ENCODE peak calls at places on chromosomes 12 and 14, in ten cellular contexts. O, S, N, C, I, X, K, P, V and Q are unnamed samples. For H3K9me3, the result is how much of the 10 kb centered on the place peaks cover.

GRCh38 chr14:61331992-61332657 is 10.7 kb downstream of the PRKCH start:
- DNase-seq in I (peak), K (no peak), N (no peak), P (no peak), X (no peak), S (no peak), V (no peak), O (no peak), C (no peak), Q (no peak)

GRCh38 chr12:12474931-12475485 is 87.7 kb downstream of the DUSP16 start:
- DNase-seq in C (no peak), P (no peak), O (no peak), X (peak), I (no peak), N (peak), V (no peak), S (no peak), K (peak), Q (no peak)

GRCh38 chr12:122090759-122091535 is 12.4 kb downstream of the MLXIP start:
- DNase-seq in S (no peak), K (no peak), X (no peak), N (peak), I (no peak), P (no peak), C (no peak), O (no peak), V (no peak), Q (no peak)

GRCh38 chr12:104602901-104603300 is 146.2 kb downstream of the CHST11 start:
- DNase-seq in P (no peak), V (no peak), N (no peak), I (no peak), X (no peak), S (no peak), O (no peak), C (no peak), K (no peak), Q (no peak)

GRCh38 chr12:120468846-120469449 is 600 bp downstream of the SRSF9 start:
- DNase-seq in S (peak), I (peak), V (no peak), C (no peak), X (peak), N (peak), O (peak), K (peak), P (peak), Q (no peak)

GRCh38 chr12:47885012-47885501 is 19.7 kb downstream of the VDR start:
- DNase-seq in P (no peak), O (no peak), V (no peak), S (no peak), K (no peak), N (no peak), C (no peak), I (no peak), X (no peak), Q (no peak)

GRCh38 chr14:91464615-91465205 is 45.4 kb downstream of the PPP4R3A start:
- DNase-seq in V (no peak), P (no peak), C (no peak), N (no peak), X (no peak), I (peak), K (no peak), S (no peak), O (no peak), Q (no peak)

GRCh38 chr14:64707661-64708060 is 3.4 kb downstream of the PLEKHG3 start:
- DNase-seq in V (no peak), N (peak), P (no peak), I (no peak), X (no peak), O (no peak), K (no peak), S (peak), C (no peak), Q (no peak)

GRCh38 chr12:14828896-14829295 is 14.4 kb downstream of the ART4 start:
- DNase-seq in P (no peak), I (peak), O (no peak), X (no peak), C (no peak), S (no peak), V (peak), N (peak), K (no peak), Q (peak)

GRCh38 chr12:58176296-58176869 is 235.0 kb downstream of the ATP23 start:
- DNase-seq in I (peak), P (no peak), V (peak), O (no peak), S (no peak), C (peak), N (peak), X (no peak), K (peak), Q (no peak)

GRCh38 chr12:2124466-2125023 is 71.8 kb downstream of the CACNA1C start:
- DNase-seq in P (no peak), X (no peak), O (no peak), I (no peak), K (no peak), V (no peak), N (no peak), S (no peak), C (no peak), Q (no peak)

GRCh38 chr12:62854024-62854423 is 80.9 kb downstream of the PPM1H start:
- DNase-seq in C (no peak), I (no peak), K (no peak), V (no peak), X (no peak), P (no peak), S (no peak), N (no peak), O (no peak), Q (no peak)

GRCh38 chr14:90491221-90491867 is 94.5 kb downstream of the CALM1 start:
- DNase-seq in P (peak), I (peak), V (no peak), S (peak), N (peak), O (peak), K (no peak), X (no peak), C (no peak), Q (no peak)

GRCh38 chr12:91781114-91781513 is 364.5 kb downstream of the BTG1 start:
- DNase-seq in S (no peak), I (no peak), O (no peak), V (peak), N (peak), X (no peak), P (no peak), C (no peak), K (no peak), Q (no peak)

GRCh38 chr12:125983094-125983783 is 918.0 kb downstream of the AACS start:
- DNase-seq in N (no peak), I (peak), S (peak), K (peak), V (peak), X (no peak), P (no peak), O (peak), C (no peak), Q (no peak)

GRCh38 chr14:92759300-92759678 is 10.9 kb upstream of the LGMN start:
- DNase-seq in O (no peak), N (peak), S (no peak), I (peak), X (no peak), C (peak), K (peak), V (peak), P (no peak), Q (peak)

GRCh38 chr14:68715032-68715924 is 77.6 kb downstream of the ZFP36L1 start:
- DNase-seq in O (no peak), N (peak), I (no peak), S (no peak), X (no peak), C (no peak), P (no peak), V (no peak), K (no peak), Q (no peak)

GRCh38 chr14:25042362-25043299 is 7.3 kb downstream of the STXBP6 start:
- DNase-seq in C (no peak), O (no peak), V (peak), S (peak), N (peak), I (peak), P (no peak), X (no peak), K (peak), Q (no peak)

GRCh38 chr14:65219353-65219752 is 117.0 kb upstream of the MAX start:
- DNase-seq in V (no peak), P (no peak), I (no peak), X (no peak), S (no peak), N (no peak), K (no peak), O (no peak), C (no peak), Q (no peak)

GRCh38 chr14:103737432-103738045 is 21.9 kb downstream of the ZFYVE21 start:
- DNase-seq in I (no peak), P (no peak), S (no peak), N (no peak), C (no peak), X (peak), O (no peak), V (no peak), K (no peak), Q (no peak)
- H3K9me3 ChIP-seq in I (under half), P (under half), S (under half), N (under half), C (under half), X (under half), O (under half), V (under half), K (under half), Q (under half)

GRCh38 chr14:105924951-105925591 is 398.7 kb downstream of the TMEM121 start:
- DNase-seq in I (no peak), X (no peak), C (no peak), K (no peak), P (no peak), O (no peak), V (no peak), S (no peak), N (no peak), Q (no peak)
- H3K9me3 ChIP-seq in I (under half), X (under half), C (under half), K (under half), P (under half), O (under half), V (under half), S (under half), N (under half), Q (under half)

GRCh38 chr12:45973526-45973925 is 16.8 kb downstream of the SCAF11 start:
- DNase-seq in I (no peak), K (no peak), P (no peak), S (peak), V (no peak), N (peak), O (no peak), X (no peak), C (no peak), Q (no peak)
- H3K9me3 ChIP-seq in I (under half), K (under half), P (under half), S (under half), V (under half), N (under half), O (under half), X (under half), C (under half), Q (under half)

GRCh38 chr14:105974902-105975301 is 448.5 kb downstream of the TMEM121 start:
- DNase-seq in C (no peak), O (no peak), V (no peak), P (no peak), I (peak), X (peak), S (no peak), N (no peak), K (peak), Q (no peak)

GRCh38 chr14:105968291-105968690 is 441.9 kb downstream of the TMEM121 start:
- DNase-seq in I (no peak), S (no peak), K (no peak), P (no peak), C (no peak), N (no peak), O (no peak), V (no peak), X (no peak), Q (no peak)

DNA sequence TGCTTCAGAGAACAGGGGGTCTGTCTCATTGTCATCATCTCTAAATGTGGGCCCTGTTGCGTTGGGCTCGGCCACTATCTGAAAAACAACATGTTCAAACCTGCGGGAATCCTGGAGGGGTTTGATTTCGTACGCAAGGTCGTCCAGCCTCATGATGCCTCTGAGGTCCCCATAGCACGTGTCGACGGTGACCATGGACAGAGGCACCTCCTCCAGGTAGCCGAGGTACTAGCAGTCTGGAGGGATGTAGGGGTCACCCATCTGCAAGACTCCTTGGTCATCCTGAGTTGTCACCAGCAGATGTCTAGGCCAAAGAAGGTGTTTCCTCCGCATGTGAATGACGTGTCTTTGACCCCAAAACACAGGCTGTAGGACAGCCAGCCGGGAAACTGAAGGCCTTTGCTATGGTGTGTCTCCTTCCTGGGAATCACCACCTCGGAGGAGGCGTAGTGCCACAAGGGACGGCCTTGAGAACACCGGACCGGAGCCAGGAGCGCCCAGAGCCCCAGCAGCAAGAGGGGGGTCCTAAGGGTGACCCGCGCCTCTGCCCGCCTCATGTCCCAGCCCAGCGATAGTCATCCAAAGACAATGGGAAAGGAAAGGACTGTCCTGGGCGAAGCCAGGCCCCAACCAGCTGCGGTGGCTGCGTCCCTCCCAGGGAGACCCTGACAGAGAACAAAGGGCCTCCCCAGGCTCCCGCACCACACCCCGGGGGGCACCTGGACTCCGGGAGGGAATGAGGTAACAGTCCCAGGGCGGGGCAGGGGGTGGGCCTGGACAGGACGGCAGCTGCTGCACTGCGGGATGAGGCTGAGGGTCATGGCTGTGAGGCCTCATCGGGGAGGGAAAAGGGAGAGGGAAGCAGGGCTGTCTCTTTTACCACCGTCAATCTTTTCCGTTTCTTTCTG is 445.5 kb downstream of the TMEM121 start:
- DNase-seq in K (no peak), I (no peak), O (no peak), S (no peak), X (no peak), V (no peak), C (no peak), N (no peak), P (no peak), Q (no peak)
- H3K9me3 ChIP-seq in K (under half), I (under half), O (under half), S (under half), X (under half), V (under half), C (under half), N (under half), P (under half), Q (under half)

GRCh38 chr14:51318777-51319176 is 78.7 kb downstream of the TMX1 start:
- DNase-seq in S (no peak), K (no peak), N (no peak), C (no peak), O (no peak), X (no peak), I (no peak), V (no peak), P (no peak), Q (no peak)
- H3K9me3 ChIP-seq in S (under half), K (under half), N (under half), C (under half), O (under half), X (under half), I (under half), V (under half), P (under half), Q (under half)

DNA sequence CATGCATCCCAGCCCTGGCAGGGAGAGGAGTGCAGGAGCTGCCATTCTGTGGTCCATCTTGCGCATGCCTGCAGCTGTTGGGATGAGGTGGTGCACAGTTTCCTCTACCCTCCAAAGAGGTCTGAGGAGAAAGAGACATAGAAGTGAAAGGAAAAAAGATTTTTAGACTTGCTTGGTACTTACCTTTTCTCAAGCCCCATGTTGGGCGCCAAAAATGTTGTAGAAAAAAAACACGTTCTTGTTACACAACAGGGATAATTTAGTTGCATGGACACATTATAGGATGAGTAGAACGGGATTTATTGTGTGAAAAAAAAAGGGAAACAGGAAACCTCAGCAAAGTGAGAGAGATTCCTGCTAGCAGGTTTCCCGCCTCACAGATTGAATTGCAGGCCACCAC is 244.4 kb upstream of the GARIN2 start:
- DNase-seq in C (peak), K (peak), I (peak), X (no peak), S (peak), V (peak), O (no peak), P (no peak), N (peak), Q (no peak)
- H3K9me3 ChIP-seq in C (under half), K (half or more), I (under half), X (under half), S (half or more), V (under half), O (half or more), P (under half), N (under half), Q (under half)

DNA sequence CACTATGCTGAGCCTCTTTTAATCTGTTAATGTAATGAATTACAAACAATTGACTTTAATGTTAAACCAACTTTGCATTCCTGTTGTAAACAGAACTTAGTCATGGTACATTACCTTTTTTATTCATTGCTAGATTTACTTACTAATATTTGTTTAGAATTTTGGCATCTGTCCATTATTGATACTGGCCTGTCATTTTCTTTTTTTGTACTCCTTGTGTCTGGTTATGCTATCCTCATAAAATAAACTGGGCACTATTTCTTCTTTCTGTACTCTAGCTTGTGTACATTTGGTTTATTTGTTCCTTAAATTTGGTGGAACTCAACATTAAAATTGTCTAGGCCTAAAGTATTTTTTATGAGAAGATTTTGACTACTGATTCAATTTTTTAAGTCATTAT is 32.1 kb downstream of the SPATA7 start:
- DNase-seq in K (no peak), N (no peak), O (no peak), X (no peak), S (no peak), P (no peak), V (no peak), I (no peak), C (no peak), Q (no peak)
- H3K9me3 ChIP-seq in K (under half), N (under half), O (under half), X (under half), S (under half), P (under half), V (under half), I (under half), C (under half), Q (under half)

GRCh38 chr14:104433401-104434213 is 146.0 kb upstream of the C14orf180 start:
- DNase-seq in C (no peak), S (no peak), O (no peak), I (no peak), P (no peak), N (no peak), K (no peak), X (peak), V (no peak), Q (no peak)
- H3K9me3 ChIP-seq in C (under half), S (under half), O (under half), I (under half), P (under half), N (under half), K (under half), X (under half), V (under half), Q (under half)

DNA sequence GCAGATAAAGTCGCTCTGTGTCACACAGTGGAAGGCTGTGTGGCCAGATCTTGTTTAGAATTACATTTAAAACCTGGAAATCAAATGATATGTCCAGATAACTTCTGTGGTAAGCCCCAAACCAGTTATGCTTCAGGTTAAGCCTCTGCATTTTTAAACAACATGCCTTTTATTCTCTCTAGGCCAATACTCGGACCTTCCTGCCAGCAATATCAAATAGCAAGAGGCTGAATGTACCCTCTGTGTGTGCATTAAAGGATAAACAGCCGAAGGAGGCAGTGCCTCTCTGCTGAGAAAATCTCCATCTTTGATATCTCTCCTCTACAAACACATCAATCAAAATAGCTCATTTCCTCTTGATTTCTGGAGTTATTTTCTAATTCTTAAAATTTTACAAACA is 67.1 kb upstream of the TMEM260 start:
- DNase-seq in P (no peak), O (no peak), I (no peak), K (no peak), V (no peak), N (no peak), C (no peak), S (no peak), X (no peak), Q (no peak)
- H3K9me3 ChIP-seq in P (under half), O (under half), I (under half), K (under half), V (under half), N (under half), C (under half), S (under half), X (under half), Q (under half)

GRCh38 chr12:131318045-131318685 is 364.5 kb downstream of the ADGRD1 start:
- DNase-seq in C (no peak), K (no peak), I (no peak), N (no peak), P (no peak), S (no peak), V (no peak), X (no peak), O (no peak), Q (no peak)
- H3K9me3 ChIP-seq in C (under half), K (under half), I (under half), N (under half), P (under half), S (under half), V (under half), X (under half), O (under half), Q (under half)